ENCODE peak calls at places on chromosomes 6 and 20, in nine cellular contexts. F is T-helper 2 cell, I is psoas muscle, W is T-helper 9 cell, C is GM03348, Y is renal cortical epithelial cell, V is HCEC 1CT, D is smooth muscle cell of the brain vasculature, K is Kasumi-1. N is an unnamed sample.

GRCh38 chr6:131789219-131789618 is 18.6 kb upstream of the ENPP1 start:
- DNase-seq in Y (no peak), K (peak), W (no peak), F (no peak), I (no peak), C (no peak), V (no peak), D (no peak), N (no peak)

GRCh38 chr6:101296184-101296583 is 97.3 kb upstream of the GRIK2 start:
- DNase-seq in F (no peak), Y (no peak), V (peak), W (no peak), K (no peak), C (peak), I (no peak), D (no peak), N (no peak)

GRCh38 chr6:168083142-168083885 is 4.3 kb upstream of the FRMD1 start:
- DNase-seq in V (no peak), I (no peak), D (no peak), Y (no peak), W (no peak), F (no peak), C (no peak), K (no peak), N (no peak)

GRCh38 chr20:36070451-36070850 is 84.1 kb upstream of the EPB41L1 start:
- DNase-seq in C (no peak), V (no peak), D (no peak), W (no peak), F (no peak), K (no peak), Y (no peak), I (no peak), N (no peak)

GRCh38 chr6:31525932-31526591 is 2.7 kb upstream of the MCCD1 start:
- DNase-seq in K (no peak), C (peak), W (no peak), F (no peak), V (peak), Y (peak), D (no peak), I (no peak), N (peak)

GRCh38 chr6:168311410-168312124 is 8.0 kb downstream of the DACT2 start:
- DNase-seq in K (no peak), F (no peak), C (no peak), Y (no peak), I (no peak), W (no peak), V (no peak), D (no peak), N (no peak)

GRCh38 chr6:15560713-15561112 is 102.1 kb downstream of the DTNBP1 start:
- DNase-seq in W (no peak), F (no peak), D (no peak), I (no peak), Y (no peak), C (no peak), K (no peak), V (no peak), N (no peak)

GRCh38 chr6:169324086-169324485 is 70.4 kb upstream of the THBS2 start:
- DNase-seq in C (no peak), D (no peak), I (no peak), W (no peak), V (no peak), F (no peak), K (no peak), Y (no peak), N (no peak)

GRCh38 chr6:12516070-12516469 is 200.5 kb upstream of the PHACTR1 start:
- DNase-seq in C (peak), D (no peak), K (no peak), I (no peak), W (no peak), F (no peak), V (no peak), Y (peak), N (no peak)

N was measured in erythroblast.